ENCODE peak calls at places on chromosomes 16 and 17, in five cellular contexts. One of them, this sample, is unnamed.

GRCh38 chr16:65700599-65700998 is 578.7 kb upstream of the CDH11 start:
- DNase-seq in heart left ventricle: no peak
- DNase-seq in fibroblast of lung: no peak
- DNase-seq in stimulated activated CD8-positive, alpha-beta memory T cell treated with anti-CD3 and anti-CD28 coated beads, Interleukin-4, amount 100 ng/mL, for 4 hours: no peak
- DNase-seq in Peyer's patch: no peak
- DNase-seq in this sample: no peak

GRCh38 chr17:34118564-34118963 is 136.5 kb upstream of the CCL2 start:
- DNase-seq in heart left ventricle: no peak
- DNase-seq in fibroblast of lung: no peak
- DNase-seq in stimulated activated CD8-positive, alpha-beta memory T cell treated with anti-CD3 and anti-CD28 coated beads, Interleukin-4, amount 100 ng/mL, for 4 hours: no peak
- DNase-seq in Peyer's patch: no peak
- DNase-seq in this sample: no peak

GRCh38 chr17:11705111-11705510 is 106.8 kb downstream of the DNAH9 start:
- DNase-seq in heart left ventricle: no peak
- DNase-seq in fibroblast of lung: no peak
- DNase-seq in stimulated activated CD8-positive, alpha-beta memory T cell treated with anti-CD3 and anti-CD28 coated beads, Interleukin-4, amount 100 ng/mL, for 4 hours: no peak
- DNase-seq in Peyer's patch: no peak
- DNase-seq in this sample: no peak

GRCh38 chr16:24846548-24847357 is 990 bp downstream of the SLC5A11 start:
- DNase-seq in heart left ventricle: no peak
- DNase-seq in fibroblast of lung: no peak
- DNase-seq in stimulated activated CD8-positive, alpha-beta memory T cell treated with anti-CD3 and anti-CD28 coated beads, Interleukin-4, amount 100 ng/mL, for 4 hours: no peak
- DNase-seq in Peyer's patch: no peak
- DNase-seq in this sample: no peak

GRCh38 chr16:14289692-14290340 is 218.7 kb downstream of the MRTFB start:
- DNase-seq in heart left ventricle: no peak
- DNase-seq in fibroblast of lung: peak; percentile 40
- DNase-seq in stimulated activated CD8-positive, alpha-beta memory T cell treated with anti-CD3 and anti-CD28 coated beads, Interleukin-4, amount 100 ng/mL, for 4 hours: no peak
- DNase-seq in Peyer's patch: no peak
- DNase-seq in this sample: peak; percentile 21

GRCh38 chr17:79075433-79075805 is 795 bp downstream of the ENGASE start:
- DNase-seq in heart left ventricle: no peak
- DNase-seq in fibroblast of lung: no peak
- DNase-seq in stimulated activated CD8-positive, alpha-beta memory T cell treated with anti-CD3 and anti-CD28 coated beads, Interleukin-4, amount 100 ng/mL, for 4 hours: no peak
- DNase-seq in Peyer's patch: no peak
- DNase-seq in this sample: no peak

GRCh38 chr16:55622930-55623561 is 32.7 kb upstream of the SLC6A2 start:
- DNase-seq in heart left ventricle: no peak
- DNase-seq in fibroblast of lung: no peak
- DNase-seq in stimulated activated CD8-positive, alpha-beta memory T cell treated with anti-CD3 and anti-CD28 coated beads, Interleukin-4, amount 100 ng/mL, for 4 hours: no peak
- DNase-seq in Peyer's patch: no peak
- DNase-seq in this sample: no peak

GRCh38 chr16:75620326-75621169 is 2.5 kb downstream of the ADAT1 start:
- DNase-seq in heart left ventricle: no peak
- DNase-seq in fibroblast of lung: no peak
- DNase-seq in stimulated activated CD8-positive, alpha-beta memory T cell treated with anti-CD3 and anti-CD28 coated beads, Interleukin-4, amount 100 ng/mL, for 4 hours: peak; percentile 44
- DNase-seq in Peyer's patch: no peak
- DNase-seq in this sample: peak; percentile 34

GRCh38 chr16:57472665-57473060 is 10.2 kb downstream of the POLR2C start:
- DNase-seq in heart left ventricle: no peak
- DNase-seq in fibroblast of lung: no peak
- DNase-seq in stimulated activated CD8-positive, alpha-beta memory T cell treated with anti-CD3 and anti-CD28 coated beads, Interleukin-4, amount 100 ng/mL, for 4 hours: no peak
- DNase-seq in Peyer's patch: no peak
- DNase-seq in this sample: no peak

GRCh38 chr17:1710807-1711553 is 803 bp upstream of the TLCD2 start:
- DNase-seq in heart left ventricle: no peak
- DNase-seq in fibroblast of lung: no peak
- DNase-seq in stimulated activated CD8-positive, alpha-beta memory T cell treated with anti-CD3 and anti-CD28 coated beads, Interleukin-4, amount 100 ng/mL, for 4 hours: no peak
- DNase-seq in Peyer's patch: no peak
- DNase-seq in this sample: no peak

GRCh38 chr17:50661795-50662391 is 27.2 kb downstream of the ABCC3 start:
- DNase-seq in heart left ventricle: no peak
- DNase-seq in fibroblast of lung: peak; percentile 89
- DNase-seq in stimulated activated CD8-positive, alpha-beta memory T cell treated with anti-CD3 and anti-CD28 coated beads, Interleukin-4, amount 100 ng/mL, for 4 hours: no peak
- DNase-seq in Peyer's patch: peak; percentile 77
- DNase-seq in this sample: peak; percentile 77

GRCh38 chr16:58028541-58029070 is 3.1 kb downstream of the MMP15 start:
- DNase-seq in heart left ventricle: no peak
- DNase-seq in fibroblast of lung: no peak
- DNase-seq in stimulated activated CD8-positive, alpha-beta memory T cell treated with anti-CD3 and anti-CD28 coated beads, Interleukin-4, amount 100 ng/mL, for 4 hours: no peak
- DNase-seq in Peyer's patch: peak; percentile 62
- DNase-seq in this sample: no peak

GRCh38 chr17:37673386-37673785 is 30.1 kb upstream of the DDX52 start:
- DNase-seq in heart left ventricle: no peak
- DNase-seq in fibroblast of lung: no peak
- DNase-seq in stimulated activated CD8-positive, alpha-beta memory T cell treated with anti-CD3 and anti-CD28 coated beads, Interleukin-4, amount 100 ng/mL, for 4 hours: no peak
- DNase-seq in Peyer's patch: no peak
- DNase-seq in this sample: no peak

This sample was measured in stomach.